ENCODE peak calls at places on chromosomes 11 and 22, in five cellular contexts. F, N, G, A and Z are unnamed samples.

GRCh38 chr22:27885977-27886842 is 32.8 kb downstream of the PITPNB start:
- DNase-seq in F (peak), A (peak), N (peak), G (peak), Z (no peak)

GRCh38 chr11:103601230-103601846 is 435.1 kb upstream of the DDI1 start:
- DNase-seq in A (no peak), N (no peak), F (no peak), G (peak), Z (no peak)

GRCh38 chr11:12258451-12258850 is 118.9 kb upstream of the PARVA start:
- DNase-seq in G (peak), N (no peak), A (no peak), F (no peak), Z (no peak)

GRCh38 chr11:12813371-12814225 is 139.4 kb downstream of the TEAD1 start:
- DNase-seq in N (no peak), G (peak), F (peak), A (no peak), Z (no peak)

GRCh38 chr22:44994399-44995281 is 15.2 kb downstream of the PHF21B start:
- DNase-seq in G (no peak), F (no peak), N (no peak), A (peak), Z (no peak)

GRCh38 chr22:31235076-31235475 is 23.0 kb downstream of the LIMK2 start:
- DNase-seq in N (no peak), F (no peak), A (no peak), G (no peak), Z (no peak)

GRCh38 chr11:95575517-95575916 is 214.1 kb downstream of the FAM76B start:
- DNase-seq in F (no peak), G (no peak), A (no peak), N (no peak), Z (no peak)

GRCh38 chr11:95392644-95393043 is 161.6 kb upstream of the SESN3 start:
- DNase-seq in F (no peak), G (no peak), N (no peak), A (no peak), Z (no peak)

GRCh38 chr11:120400564-120401364 is 64.6 kb downstream of the ARHGEF12 start:
- DNase-seq in F (no peak), G (peak), N (peak), A (peak), Z (no peak)

GRCh38 chr11:96827164-96827563 is 437.4 kb downstream of the JRKL start:
- DNase-seq in F (no peak), G (peak), A (no peak), N (no peak), Z (no peak)

GRCh38 chr11:88301478-88302140 is 35.9 kb downstream of the CTSC start:
- DNase-seq in G (no peak), A (no peak), F (no peak), N (no peak), Z (no peak)

GRCh38 chr11:97567801-97568200 is 1178.0 kb downstream of the JRKL start:
- DNase-seq in G (no peak), A (no peak), N (no peak), F (no peak), Z (no peak)

GRCh38 chr11:45374632-45375031 is 88.5 kb upstream of the SYT13 start:
- DNase-seq in N (no peak), A (no peak), G (no peak), F (no peak), Z (peak)

GRCh38 chr11:78015878-78016277 is 7.2 kb downstream of the KCTD14 start:
- DNase-seq in A (no peak), G (no peak), F (no peak), N (no peak), Z (no peak)

GRCh38 chr11:44927174-44927661 is 23.5 kb downstream of the TP53I11 start:
- DNase-seq in N (peak), F (peak), A (peak), G (peak), Z (peak)

GRCh38 chr11:29657709-29658108 is 359.1 kb downstream of the KCNA4 start:
- DNase-seq in N (no peak), A (no peak), G (no peak), F (no peak), Z (no peak)

GRCh38 chr11:47899801-47900200 is 51.7 kb upstream of the NUP160 start:
- DNase-seq in N (no peak), A (no peak), F (no peak), G (no peak), Z (no peak)

GRCh38 chr11:117562111-117562510 is 234.5 kb downstream of the CEP164 start:
- DNase-seq in G (no peak), A (no peak), N (no peak), F (no peak), Z (no peak)

GRCh38 chr22:36365020-36365411 is 22.8 kb downstream of the MYH9 start:
- DNase-seq in F (no peak), N (peak), A (no peak), G (peak), Z (no peak)

GRCh38 chr11:94332814-94333213 is 28.4 kb downstream of the IZUMO1R start:
- DNase-seq in F (no peak), A (no peak), N (no peak), G (no peak), Z (no peak)

GRCh38 chr22:17781319-17782031 is 7.2 kb upstream of the BID start:
- DNase-seq in A (no peak), F (no peak), N (no peak), G (peak), Z (no peak)

GRCh38 chr11:43690929-43691328 is 10.4 kb downstream of the HSD17B12 start:
- DNase-seq in G (no peak), A (no peak), N (no peak), F (no peak), Z (no peak)

GRCh38 chr11:46611526-46612304 is 5.3 kb downstream of the HARBI1 start:
- DNase-seq in G (no peak), F (no peak), A (no peak), N (no peak), Z (no peak)

GRCh38 chr22:35572552-35572951 is 31.9 kb downstream of the RASD2 start:
- DNase-seq in N (no peak), G (no peak), F (no peak), A (no peak), Z (no peak)

GRCh38 chr11:3614742-3615171 is 27.0 kb downstream of the ART5 start:
- DNase-seq in N (no peak), G (no peak), A (no peak), F (no peak), Z (peak)

GRCh38 chr11:40188848-40189247 is 1270.6 kb downstream of the LRRC4C start:
- DNase-seq in F (no peak), A (no peak), G (no peak), N (no peak), Z (no peak)

GRCh38 chr11:46239801-46240061 is 37.7 kb upstream of the CREB3L1 start:
- DNase-seq in N (no peak), F (no peak), A (no peak), G (no peak), Z (no peak)

GRCh38 chr22:38327805-38328204 is 10.6 kb upstream of the CSNK1E start:
- DNase-seq in F (no peak), A (no peak), G (no peak), N (no peak), Z (no peak)
- TF ChIP-seq POLR2A in F (no peak), A (no peak), G (no peak), N (no peak), Z (no peak)

DNA sequence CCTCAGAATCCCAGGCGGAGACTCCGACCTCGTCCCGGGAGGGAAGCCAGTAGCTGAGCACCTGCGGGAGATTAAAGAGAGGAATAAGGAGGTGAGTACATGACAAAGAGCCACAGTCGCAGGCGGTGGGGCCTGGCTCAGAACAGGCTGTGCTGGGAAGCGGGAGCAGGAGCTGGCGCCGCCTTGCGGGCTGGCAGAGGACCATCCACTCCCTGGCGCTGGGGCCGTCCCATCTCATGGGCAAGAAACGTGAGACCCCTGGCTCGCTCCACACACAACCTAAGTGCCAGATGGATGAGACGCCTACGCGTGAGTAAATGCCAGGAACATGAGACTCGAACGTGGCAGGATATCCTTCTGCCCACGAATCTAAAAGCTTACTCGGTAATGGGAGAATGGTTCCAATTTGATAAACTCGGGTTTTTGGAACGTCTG is 6.3 kb downstream of the CEND1 start:
- DNase-seq in G (peak), F (peak), A (peak), N (peak), Z (no peak)
- TF ChIP-seq POLR2A in G (no peak), F (no peak), A (no peak), N (no peak), Z (no peak)

GRCh38 chr11:64924910-64925284 is 408 bp downstream of the PPP2R5B start:
- DNase-seq in N (no peak), A (no peak), G (no peak), F (peak), Z (no peak)

GRCh38 chr11:64925536-64926449 is 1.3 kb downstream of the PPP2R5B start:
- DNase-seq in F (peak), G (no peak), N (no peak), A (no peak), Z (peak)

GRCh38 chr11:64923151-64923661 is 1.3 kb upstream of the PPP2R5B start:
- DNase-seq in F (peak), G (no peak), A (no peak), N (no peak), Z (peak)

GRCh38 chr11:64926689-64927088 is 2.2 kb downstream of the PPP2R5B start:
- DNase-seq in G (no peak), N (no peak), A (no peak), F (peak), Z (no peak)

DNA sequence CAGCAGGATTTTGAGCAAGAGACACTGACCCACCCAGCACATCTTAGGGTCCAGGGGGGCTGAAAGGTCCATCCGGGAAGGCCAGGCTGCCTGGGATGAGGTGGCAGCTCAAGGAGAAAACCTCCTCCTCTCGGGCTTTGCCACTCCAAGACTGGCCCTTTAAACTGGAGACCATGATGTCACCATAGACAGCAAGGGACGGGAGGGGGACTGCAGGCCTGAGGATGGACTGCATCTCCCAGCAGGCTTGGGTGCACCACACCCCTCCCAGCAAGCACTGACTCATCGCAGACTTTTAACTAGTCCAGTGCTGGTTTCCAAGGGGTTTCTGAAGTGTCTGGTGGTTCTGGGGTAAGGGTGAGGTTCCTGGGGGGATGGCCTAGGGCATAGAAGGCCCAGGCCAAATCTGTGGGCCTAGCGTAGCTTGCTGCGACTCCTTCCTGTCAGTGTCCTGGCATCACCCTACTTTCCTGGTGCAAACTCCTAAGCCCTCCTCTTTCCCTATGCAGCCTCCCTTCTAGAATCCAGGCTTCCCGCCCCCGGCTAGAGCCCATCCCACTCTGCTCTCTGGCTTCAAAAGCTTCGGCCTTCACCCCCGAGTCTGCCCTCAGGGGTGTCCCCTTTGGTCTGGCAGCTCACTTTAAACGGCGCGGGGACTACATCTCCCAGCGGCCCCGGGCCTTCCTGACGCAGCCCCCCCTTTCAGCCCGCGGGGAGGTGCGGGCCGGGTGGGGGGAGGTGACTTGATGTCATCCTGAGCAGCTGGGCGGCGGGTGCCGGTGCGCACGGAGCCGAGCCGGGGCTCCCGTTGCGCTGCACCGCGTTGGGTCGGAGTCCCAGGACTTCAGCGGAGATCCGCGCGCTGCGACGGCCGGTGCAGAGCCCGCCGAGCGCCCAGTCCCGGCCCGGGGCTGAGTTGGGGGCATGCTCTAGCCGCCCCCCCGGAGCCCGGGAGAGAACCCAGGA is at the start of gene PPP2R5B:
- DNase-seq in N (peak), F (peak), G (peak), A (peak), Z (peak)
- TF ChIP-seq POLR2A in N (no peak), F (peak), G (peak), A (peak), Z (peak)

DNA sequence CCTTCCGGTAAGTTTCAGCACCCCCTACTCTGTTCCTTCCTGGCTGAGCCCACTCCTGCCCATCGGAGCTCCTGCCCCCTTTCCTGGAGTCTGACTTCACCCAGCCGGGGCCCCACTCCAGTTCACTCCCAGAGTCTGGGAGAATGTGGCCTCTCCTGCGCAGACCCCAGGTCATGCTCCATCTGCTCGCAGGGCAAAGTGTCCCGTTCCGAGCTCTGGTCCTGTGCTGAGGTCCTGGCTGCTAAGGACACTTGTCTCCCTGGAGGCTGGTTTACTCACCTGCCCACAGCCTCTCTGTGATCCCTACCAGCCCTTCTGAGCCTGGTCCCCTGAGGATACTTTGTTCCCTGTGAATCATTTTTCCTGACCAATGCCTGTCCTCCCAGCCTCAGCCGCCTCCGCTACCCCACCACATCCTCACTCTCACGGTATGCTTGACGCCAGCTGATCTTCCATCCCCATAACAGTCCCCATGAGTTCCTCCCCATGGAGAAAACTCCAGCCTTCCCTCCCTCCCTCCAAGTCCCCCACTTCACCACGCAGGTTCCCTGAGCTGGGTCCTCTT is 526 bp downstream of the IFITM10 start:
- DNase-seq in F (no peak), A (no peak), N (no peak), G (no peak), Z (peak)
- TF ChIP-seq POLR2A in F (no peak), A (no peak), N (no peak), G (no peak), Z (no peak)

GRCh38 chr11:71163371-71163770 is 89.0 kb downstream of the SHANK2 start:
- DNase-seq in F (no peak), N (no peak), A (no peak), G (no peak), Z (peak)
- TF ChIP-seq POLR2A in F (no peak), N (no peak), A (no peak), G (no peak), Z (no peak)

GRCh38 chr11:65169164-65169641 is 830 bp upstream of the SPDYC start:
- DNase-seq in N (no peak), G (no peak), F (no peak), A (no peak), Z (no peak)
- TF ChIP-seq POLR2A in N (no peak), G (no peak), F (no peak), A (no peak), Z (no peak)

GRCh38 chr11:57324154-57324885 is 432 bp downstream of the TNKS1BP1 start:
- DNase-seq in N (no peak), G (peak), F (peak), A (peak), Z (peak)
- TF ChIP-seq POLR2A in N (no peak), G (no peak), F (no peak), A (no peak), Z (no peak)